ENCODE peak calls at places on chromosomes 3 and 15, in five cellular contexts. E is adrenal gland, X is esophagus squamous epithelium, J is heart left ventricle, P is A549. R is an unnamed sample. For H3K4me1, the result is how much of the 10 kb centered on the place peaks cover.

GRCh38 chr15:42107483-42107882 is 13.1 kb upstream of the PLA2G4D start:
- DNase-seq in E (no peak), J (no peak), P (no peak), X (no peak), R (no peak)

GRCh38 chr3:8490079-8490552 is 11.5 kb upstream of the LMCD1 start:
- DNase-seq in E (no peak), P (peak), J (no peak), X (no peak), R (no peak)

GRCh38 chr3:130906374-130906995 is 12.6 kb downstream of the ATP2C1 start:
- DNase-seq in J (no peak), P (no peak), X (no peak), E (no peak), R (no peak)

GRCh38 chr3:12194209-12194608 is 35.5 kb upstream of the TIMP4 start:
- DNase-seq in P (no peak), E (no peak), X (no peak), J (no peak), R (no peak)

GRCh38 chr3:25537476-25537875 is 109.4 kb downstream of the RARB start:
- DNase-seq in E (no peak), P (no peak), X (no peak), J (no peak), R (no peak)

GRCh38 chr15:57592426-57592825 is 722 bp downstream of the MYZAP start:
- DNase-seq in P (no peak), E (no peak), X (no peak), J (no peak), R (no peak)

GRCh38 chr3:107689355-107689754 is 166.6 kb downstream of the BBX start:
- DNase-seq in P (no peak), E (no peak), J (no peak), X (no peak), R (no peak)

GRCh38 chr3:16386536-16386935 is 121.5 kb downstream of the OXNAD1 start:
- DNase-seq in J (no peak), E (no peak), X (no peak), P (no peak), R (no peak)

GRCh38 chr15:52200831-52201365 is 9.7 kb upstream of the GNB5 start:
- DNase-seq in X (no peak), E (no peak), J (no peak), P (no peak), R (no peak)

GRCh38 chr15:45637552-45638033 is 2.8 kb downstream of the SQOR start:
- DNase-seq in P (peak), J (peak), E (peak), X (no peak), R (peak)

GRCh38 chr3:136898954-136899353 is 36.9 kb downstream of the NCK1 start:
- DNase-seq in J (no peak), X (no peak), E (no peak), P (no peak), R (no peak)

GRCh38 chr15:41564286-41564959 is 5.4 kb downstream of the TYRO3 start:
- DNase-seq in X (no peak), P (no peak), E (peak), J (no peak), R (no peak)

GRCh38 chr3:45153658-45154437 is 7.7 kb upstream of the CDCP1 start:
- DNase-seq in P (no peak), X (no peak), E (no peak), J (no peak), R (no peak)

GRCh38 chr3:172538368-172539264 is 15.4 kb upstream of the TNFSF10 start:
- DNase-seq in E (no peak), P (no peak), X (no peak), J (no peak), R (no peak)

GRCh38 chr3:113695818-113696645 is at the start of gene USF3:
- DNase-seq in X (peak), E (peak), P (peak), J (peak), R (peak)
- TF ChIP-seq CTCF in X (no peak), E (no peak), P (no peak), J (no peak), R (peak)

GRCh38 chr3:24237971-24238767 is 256.5 kb downstream of the THRB start:
- DNase-seq in E (peak), P (peak), J (peak), X (no peak), R (no peak)
- H3K4me1 ChIP-seq in E (under half), P (under half), J (under half), X (under half), R (under half)

GRCh38 chr3:21938267-21938681 is 187.3 kb upstream of the ZNF385D start:
- DNase-seq in E (no peak), X (no peak), P (no peak), J (no peak), R (no peak)

GRCh38 chr3:21942328-21942727 is 191.3 kb upstream of the ZNF385D start:
- DNase-seq in J (peak), X (no peak), P (no peak), E (no peak), R (peak)

GRCh38 chr3:21944251-21944650 is 193.2 kb upstream of the ZNF385D start:
- DNase-seq in J (no peak), E (no peak), X (no peak), P (no peak), R (no peak)
- H3K4me3 ChIP-seq in J (no peak), E (no peak), X (no peak), P (no peak), R (peak)

DNA sequence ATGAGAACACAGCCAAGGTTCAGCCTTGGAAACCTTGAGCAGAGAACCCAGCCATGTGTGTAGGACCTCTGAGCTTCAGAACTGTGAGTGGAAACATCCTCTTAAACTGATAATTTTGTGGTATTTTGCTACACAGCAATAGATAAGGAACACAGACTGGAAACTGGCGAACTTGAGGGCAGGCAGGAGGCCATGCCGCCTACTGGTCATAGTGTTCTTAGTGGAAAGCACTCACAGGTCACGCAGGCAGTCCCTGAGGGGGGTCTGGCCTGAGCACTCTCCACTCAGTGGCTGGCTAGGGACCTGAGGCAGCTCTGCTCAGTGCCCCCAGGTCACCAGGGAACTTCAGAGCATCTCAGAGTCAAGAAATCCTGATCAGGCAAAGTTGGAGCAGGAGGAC is 9.7 kb upstream of the XIRP1 start:
- DNase-seq in J (no peak), E (no peak), P (no peak), X (no peak), R (no peak)
- TF ChIP-seq CTCF in J (no peak), E (no peak), P (no peak), X (no peak), R (no peak)

GRCh38 chr15:63513271-63513670 is 8.9 kb downstream of the USP3 start:
- DNase-seq in J (no peak), X (no peak), P (no peak), E (no peak), R (no peak)

GRCh38 chr15:63510548-63510940 is 6.2 kb downstream of the USP3 start:
- DNase-seq in X (no peak), J (no peak), E (no peak), P (no peak), R (no peak)

GRCh38 chr15:63509933-63510547 is 5.6 kb downstream of the USP3 start:
- DNase-seq in E (no peak), J (no peak), P (no peak), X (no peak), R (no peak)

GRCh38 chr15:63513728-63514127 is 9.3 kb downstream of the USP3 start:
- DNase-seq in X (no peak), P (no peak), E (no peak), J (no peak), R (no peak)

GRCh38 chr15:63512148-63512547 is 7.8 kb downstream of the USP3 start:
- DNase-seq in X (no peak), E (no peak), J (no peak), P (no peak), R (no peak)
- H3K4me1 ChIP-seq in X (half or more), E (under half), J (under half), P (half or more), R (half or more)

GRCh38 chr15:100642217-100642949 is 40.0 kb downstream of the ASB7 start:
- DNase-seq in X (no peak), P (no peak), J (no peak), E (no peak), R (no peak)
- H3K4me3 ChIP-seq in X (no peak), P (no peak), J (no peak), E (no peak), R (no peak)

GRCh38 chr15:68371851-68372250 is 60.1 kb downstream of the ITGA11 start:
- DNase-seq in J (no peak), E (peak), P (no peak), X (no peak), R (no peak)
- TF ChIP-seq CTCF in J (no peak), E (no peak), P (no peak), X (no peak), R (no peak)

DNA sequence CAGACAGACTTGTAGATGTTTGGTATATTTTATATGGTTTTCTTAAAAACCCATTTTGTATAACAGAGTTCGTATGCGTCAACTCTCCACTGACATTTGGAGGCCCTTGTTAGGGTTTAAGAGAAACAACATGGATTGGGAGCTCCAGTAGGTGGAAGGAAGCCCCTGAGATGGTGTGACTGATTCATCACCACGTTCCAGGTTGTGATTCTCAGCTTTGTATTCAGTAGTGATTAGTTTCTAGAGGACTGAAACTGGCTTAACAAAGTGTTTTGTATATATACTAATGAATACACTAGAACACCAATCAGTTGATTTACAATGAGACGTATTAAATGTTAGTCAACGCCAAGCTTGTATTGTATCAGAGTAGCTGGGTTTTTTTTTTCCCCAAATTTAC is 33.9 kb downstream of the SNRK start:
- DNase-seq in J (no peak), X (no peak), E (no peak), P (no peak), R (no peak)
- H3K4me1 ChIP-seq in J (under half), X (half or more), E (under half), P (under half), R (half or more)

R was measured in heart right ventricle.